ENCODE peak calls at places on chromosomes 1 and 21, in seven cellular contexts. H is A673; E is RWPE1; W is central memory CD4-positive, alpha-beta T cell; Z is H54; U is NCI-H748 treated with DMSO at 0.1 percent for 48 hours; C is stimulated activated CD4-positive, alpha-beta T cell treated with anti-CD3 and anti-CD28 coated beads, Interleukin-4, amount 100 ng/mL, for 1 hour. J is an unnamed sample.

GRCh38 chr1:216794541-216795055 is 71.4 kb upstream of the ESRRG start:
- DNase-seq in H (no peak), W (no peak), U (no peak), E (no peak), C (no peak), Z (no peak), J (peak; percentile 30)

GRCh38 chr1:223123238-223123976 is 19.6 kb downstream of the TLR5 start:
- DNase-seq in Z (peak; percentile 67), W (peak; percentile 65), U (peak; percentile 38), H (peak; percentile 88), E (peak; percentile 67), C (peak; percentile 67), J (peak; percentile 80)

GRCh38 chr1:227396539-227397355 is 78.5 kb upstream of the CDC42BPA start:
- DNase-seq in W (no peak), C (no peak), U (no peak), E (no peak), Z (no peak), H (no peak), J (no peak)

GRCh38 chr1:63322944-63323865 is 838 bp downstream of the FOXD3 start:
- DNase-seq in U (peak; percentile 51), Z (no peak), E (no peak), C (peak; percentile 42), W (peak; percentile 57), H (peak; percentile 62), J (peak; percentile 47)

GRCh38 chr1:207823880-207824566 is 72.2 kb downstream of the CD46 start:
- DNase-seq in U (no peak), W (peak; percentile 81), C (peak; percentile 71), E (peak; percentile 84), Z (peak; percentile 52), H (peak; percentile 78), J (peak; percentile 93)

GRCh38 chr1:111199881-111200801 is at the start of gene DENND2D:
- DNase-seq in W (peak; percentile 49), Z (no peak), E (no peak), U (no peak), H (no peak), C (peak; percentile 62), J (peak; percentile 52)

GRCh38 chr1:70361727-70362413 is 7.3 kb upstream of the ANKRD13C start:
- DNase-seq in C (no peak), Z (no peak), W (no peak), H (peak; percentile 69), U (no peak), E (no peak), J (no peak)

GRCh38 chr1:109930252-109930993 is 19.8 kb downstream of the CSF1 start:
- DNase-seq in U (no peak), H (no peak), E (no peak), W (no peak), Z (no peak), C (no peak), J (no peak)

GRCh38 chr1:193417945-193418744 is 231.7 kb upstream of the B3GALT2 start:
- DNase-seq in Z (no peak), H (no peak), U (no peak), C (no peak), W (peak; percentile 54), E (peak; percentile 38), J (peak; percentile 29)

GRCh38 chr1:93148001-93148400 is 32.2 kb downstream of the TMED5 start:
- DNase-seq in C (no peak), H (no peak), U (no peak), W (no peak), E (no peak), Z (no peak), J (no peak)

GRCh38 chr1:101482306-101482705 is 245.5 kb downstream of the S1PR1 start:
- DNase-seq in W (no peak), Z (no peak), E (no peak), C (no peak), H (no peak), U (no peak), J (no peak)

GRCh38 chr1:116724765-116725375 is 29.4 kb upstream of the CD2 start:
- DNase-seq in H (peak; percentile 78), E (peak; percentile 38), Z (peak; percentile 17), U (peak; percentile 29), W (peak; percentile 68), C (peak; percentile 76), J (peak; percentile 77)

GRCh38 chr1:63087966-63088365 is 234.4 kb upstream of the FOXD3 start:
- DNase-seq in C (no peak), W (no peak), E (no peak), Z (no peak), H (no peak), U (peak; percentile 9), J (no peak)

GRCh38 chr21:26842976-26843911 is 2.0 kb downstream of the ADAMTS1 start:
- DNase-seq in H (peak; percentile 97), C (no peak), U (no peak), W (no peak), Z (peak; percentile 92), E (peak; percentile 92), J (peak; percentile 95)

GRCh38 chr1:26697978-26698849 is 2.4 kb downstream of the ARID1A start:
- DNase-seq in H (peak; percentile 88), E (peak; percentile 92), U (peak; percentile 78), C (peak; percentile 19), W (peak; percentile 68), Z (peak; percentile 69), J (peak; percentile 78)

GRCh38 chr1:172178846-172179245 is 241.6 kb upstream of the C1orf105 start:
- DNase-seq in Z (no peak), C (no peak), W (no peak), E (no peak), U (no peak), H (no peak), J (no peak)

GRCh38 chr1:227343727-227344551 is 25.6 kb upstream of the CDC42BPA start:
- DNase-seq in E (peak; percentile 81), U (no peak), H (peak; percentile 49), Z (no peak), C (no peak), W (no peak), J (peak; percentile 17)

GRCh38 chr1:153945131-153945794 is 1.3 kb downstream of the DENND4B start:
- DNase-seq in C (peak; percentile 66), E (no peak), Z (peak; percentile 40), U (no peak), W (peak; percentile 87), H (peak; percentile 41), J (peak; percentile 31)

GRCh38 chr1:181010789-181011188 is 11.9 kb downstream of the STX6 start:
- DNase-seq in Z (no peak), W (no peak), C (no peak), U (no peak), E (no peak), H (no peak), J (no peak)

GRCh38 chr1:89794406-89794805 is 26.4 kb upstream of the LRRC8D start:
- DNase-seq in W (no peak), H (no peak), C (no peak), Z (no peak), U (no peak), E (no peak), J (no peak)

GRCh38 chr1:203165101-203165799 is 10.4 kb downstream of the MYBPH start:
- DNase-seq in H (no peak), Z (no peak), E (no peak), W (no peak), U (no peak), C (no peak), J (no peak)

GRCh38 chr1:201586806-201587205 is 47.9 kb downstream of the NAV1 start:
- DNase-seq in U (no peak), H (no peak), C (no peak), W (no peak), E (no peak), Z (no peak), J (no peak)

GRCh38 chr1:112417985-112418607 is 22.1 kb downstream of the CTTNBP2NL start:
- DNase-seq in W (no peak), U (no peak), C (no peak), Z (no peak), H (no peak), E (no peak), J (no peak)

GRCh38 chr21:41601573-41602371 is 93.8 kb upstream of the TMPRSS2 start:
- DNase-seq in Z (no peak), C (no peak), E (no peak), H (no peak), W (no peak), U (no peak), J (no peak)

GRCh38 chr1:233485385-233485784 is 128.5 kb upstream of the KCNK1 start:
- DNase-seq in C (no peak), W (no peak), Z (no peak), H (no peak), U (no peak), E (no peak), J (no peak)

GRCh38 chr1:67431156-67431765 is 1.1 kb upstream of the SERBP1 start:
- DNase-seq in U (no peak), W (no peak), E (no peak), C (no peak), H (no peak), Z (no peak), J (no peak)

GRCh38 chr1:46653405-46653853 is 14.7 kb downstream of the ATPAF1 start:
- DNase-seq in C (no peak), H (no peak), U (no peak), W (no peak), E (no peak), Z (no peak), J (no peak)

GRCh38 chr1:59767119-59767518 is 47.6 kb upstream of the HOOK1 start:
- DNase-seq in U (no peak), E (no peak), Z (no peak), H (peak; percentile 88), C (no peak), W (no peak), J (peak; percentile 28)

GRCh38 chr1:156480411-156481192 is 20.0 kb downstream of the MEF2D start:
- DNase-seq in Z (no peak), C (peak; percentile 78), E (no peak), H (peak; percentile 83), W (peak; percentile 78), U (no peak), J (peak; percentile 59)

GRCh38 chr1:22753396-22754083 is 42.9 kb downstream of the EPHB2 start:
- DNase-seq in U (no peak), E (no peak), H (no peak), W (no peak), Z (no peak), C (no peak), J (no peak)

GRCh38 chr1:180935326-180936109 is 22.8 kb downstream of the KIAA1614 start:
- DNase-seq in W (no peak), Z (no peak), U (no peak), E (no peak), C (no peak), H (no peak), J (no peak)

GRCh38 chr21:40215941-40216340 is 348.7 kb downstream of the PCP4 start:
- DNase-seq in C (no peak), U (no peak), H (no peak), W (no peak), Z (no peak), E (no peak), J (no peak)

GRCh38 chr1:39332291-39332690 is 127.8 kb downstream of the MACF1 start:
- DNase-seq in Z (no peak), H (no peak), U (no peak), C (no peak), E (no peak), W (no peak), J (peak; percentile 21)

GRCh38 chr1:204560590-204560989 is 44.4 kb downstream of the MDM4 start:
- DNase-seq in U (no peak), E (no peak), Z (no peak), H (peak; percentile 34), W (no peak), C (no peak), J (no peak)

GRCh38 chr1:74463301-74463988 is 49.0 kb downstream of the LRRC53 start:
- DNase-seq in C (no peak), H (peak; percentile 4), Z (no peak), W (no peak), E (peak; percentile 36), U (no peak), J (no peak)

GRCh38 chr1:29864431-29865022 is 628.2 kb downstream of the PTPRU start:
- DNase-seq in W (no peak), C (no peak), H (no peak), Z (no peak), U (no peak), E (no peak), J (peak; percentile 2)

GRCh38 chr1:39410915-39411436 is 80.5 kb upstream of the BMP8A start:
- DNase-seq in W (peak; percentile 42), C (peak; percentile 64), Z (peak; percentile 75), U (peak; percentile 84), E (peak; percentile 55), H (peak; percentile 96), J (peak; percentile 71)

GRCh38 chr1:92749024-92749634 is 35.8 kb downstream of the EVI5 start:
- DNase-seq in W (peak; percentile 34), H (peak; percentile 81), E (peak; percentile 38), C (peak; percentile 9), Z (no peak), U (peak; percentile 27), J (peak; percentile 86)